ENCODE peak calls at places on chromosomes 13 and 19, in nine cellular contexts. G, U, W, Y, J, M, A, O and K are unnamed samples.

GRCh38 chr19:7925171-7925837 is 631 bp downstream of the CTXN1 start:
- DNase-seq in G (peak), U (peak), W (peak), Y (peak), J (no peak), M (peak), A (peak), O (peak), K (peak)

GRCh38 chr13:112448621-112449544 is 72.7 kb downstream of the SPACA7 start:
- DNase-seq in G (no peak), U (peak), W (no peak), Y (no peak), J (no peak), M (no peak), A (no peak), O (no peak), K (no peak)

GRCh38 chr13:77325371-77325941 is 1.4 kb downstream of the MYCBP2 start:
- DNase-seq in G (peak), U (no peak), W (peak), Y (peak), J (no peak), M (no peak), A (no peak), O (peak), K (no peak)

GRCh38 chr19:944171-944567 is 18.3 kb downstream of the ARID3A start:
- DNase-seq in G (no peak), U (no peak), W (no peak), Y (peak), J (no peak), M (no peak), A (no peak), O (no peak), K (no peak)

GRCh38 chr13:45121421-45121820 is 1.1 kb downstream of the GTF2F2 start:
- DNase-seq in G (peak), U (no peak), W (peak), Y (peak), J (no peak), M (no peak), A (no peak), O (peak), K (no peak)

GRCh38 chr13:75153834-75154233 is 328.1 kb downstream of the TBC1D4 start:
- DNase-seq in G (no peak), U (no peak), W (no peak), Y (peak), J (peak), M (no peak), A (no peak), O (peak), K (no peak)

GRCh38 chr19:36573020-36573947 is at the start of gene ZNF529:
- DNase-seq in G (peak), U (peak), W (peak), Y (peak), J (peak), M (peak), A (peak), O (peak), K (peak)

GRCh38 chr13:44617648-44618047 is 41.5 kb upstream of the TSC22D1 start:
- DNase-seq in G (no peak), U (no peak), W (no peak), Y (no peak), J (no peak), M (no peak), A (no peak), O (no peak), K (no peak)

GRCh38 chr19:40601061-40601973 is at the start of gene LTBP4:
- DNase-seq in G (peak), U (peak), W (peak), Y (peak), J (no peak), M (peak), A (peak), O (no peak), K (no peak)

GRCh38 chr19:49923055-49924003 is 5.7 kb upstream of the ATF5 start:
- DNase-seq in G (no peak), U (no peak), W (no peak), Y (no peak), J (no peak), M (no peak), A (no peak), O (no peak), K (no peak)

GRCh38 chr19:13700621-13701020 is 63.7 kb upstream of the MRI1 start:
- DNase-seq in G (no peak), U (no peak), W (no peak), Y (no peak), J (no peak), M (no peak), A (no peak), O (no peak), K (no peak)

GRCh38 chr13:30120133-30120822 is 187.1 kb downstream of the KATNAL1 start:
- DNase-seq in G (no peak), U (no peak), W (no peak), Y (no peak), J (no peak), M (no peak), A (no peak), O (no peak), K (no peak)

GRCh38 chr13:93744886-93745285 is 518.3 kb downstream of the GPC6 start:
- DNase-seq in G (no peak), U (no peak), W (no peak), Y (no peak), J (no peak), M (no peak), A (no peak), O (no peak), K (no peak)

GRCh38 chr19:54458648-54459281 is 4.8 kb downstream of the LENG9 start:
- DNase-seq in G (no peak), U (no peak), W (no peak), Y (no peak), J (no peak), M (no peak), A (no peak), O (no peak), K (no peak)

GRCh38 chr19:29491995-29492577 is 33.7 kb upstream of the VSTM2B start:
- DNase-seq in G (no peak), U (no peak), W (no peak), Y (no peak), J (no peak), M (no peak), A (no peak), O (no peak), K (no peak)

GRCh38 chr13:75120071-75120470 is 361.9 kb downstream of the TBC1D4 start:
- DNase-seq in G (no peak), U (no peak), W (no peak), Y (no peak), J (no peak), M (no peak), A (no peak), O (no peak), K (no peak)

GRCh38 chr13:77390391-77390790 is 63.5 kb upstream of the MYCBP2 start:
- DNase-seq in G (no peak), U (no peak), W (no peak), Y (no peak), J (no peak), M (no peak), A (no peak), O (no peak), K (no peak)

GRCh38 chr13:41398494-41399190 is 58.7 kb upstream of the RGCC start:
- DNase-seq in G (no peak), U (peak), W (peak), Y (no peak), J (no peak), M (no peak), A (no peak), O (no peak), K (no peak)

GRCh38 chr13:88651531-88651930 is 980.4 kb downstream of the SLITRK5 start:
- DNase-seq in G (no peak), U (no peak), W (no peak), Y (no peak), J (no peak), M (no peak), A (no peak), O (no peak), K (no peak)

GRCh38 chr13:46149272-46150133 is 32.5 kb downstream of the LCP1 start:
- DNase-seq in G (no peak), U (no peak), W (no peak), Y (no peak), J (no peak), M (no peak), A (no peak), O (peak), K (no peak)

GRCh38 chr19:52981329-52981728 is 18.6 kb upstream of the ZNF816 start:
- DNase-seq in G (no peak), U (no peak), W (no peak), Y (no peak), J (no peak), M (no peak), A (no peak), O (no peak), K (no peak)